ENCODE peak calls at places on chromosomes 7 and 10, in seven cellular contexts. One of them, this sample, is unnamed.
A peak's percentile ranks its signal among the peaks of the same experiment; 100 is the strongest.

GRCh38 chr7:69941077-69941476 is 342.8 kb downstream of the AUTS2 start:
- DNase-seq in HepG2: no peak
- DNase-seq in IMR-90: no peak
- DNase-seq in PC-9: no peak
- DNase-seq in neural progenitor cell: no peak
- DNase-seq in fibroblast of lung: no peak
- DNase-seq in A549: no peak
- DNase-seq in this sample: no peak

GRCh38 chr10:50286517-50286916 is 35.2 kb upstream of the ASAH2 start:
- DNase-seq in HepG2: no peak
- DNase-seq in IMR-90: peak; percentile 16
- DNase-seq in PC-9: no peak
- DNase-seq in neural progenitor cell: no peak
- DNase-seq in fibroblast of lung: peak; percentile 29
- DNase-seq in A549: no peak
- DNase-seq in this sample: no peak

GRCh38 chr7:703049-703448 is 23.4 kb upstream of the DNAAF5 start:
- DNase-seq in HepG2: no peak
- DNase-seq in IMR-90: no peak
- DNase-seq in PC-9: no peak
- DNase-seq in neural progenitor cell: no peak
- DNase-seq in fibroblast of lung: no peak
- DNase-seq in A549: no peak
- DNase-seq in this sample: no peak

GRCh38 chr7:113796557-113796956 is 122.3 kb downstream of the PPP1R3A start:
- DNase-seq in HepG2: no peak
- DNase-seq in IMR-90: peak; percentile 92
- DNase-seq in PC-9: no peak
- DNase-seq in neural progenitor cell: no peak
- DNase-seq in fibroblast of lung: peak; percentile 92
- DNase-seq in A549: no peak
- DNase-seq in this sample: no peak

GRCh38 chr7:151381333-151382078 is 28.3 kb downstream of the WDR86 start:
- DNase-seq in HepG2: no peak
- DNase-seq in IMR-90: no peak
- DNase-seq in PC-9: no peak
- DNase-seq in neural progenitor cell: peak; percentile 73
- DNase-seq in fibroblast of lung: no peak
- DNase-seq in A549: no peak
- DNase-seq in this sample: no peak

GRCh38 chr7:38656976-38657375 is 25.8 kb upstream of the AMPH start:
- DNase-seq in HepG2: no peak
- DNase-seq in IMR-90: no peak
- DNase-seq in PC-9: no peak
- DNase-seq in neural progenitor cell: no peak
- DNase-seq in fibroblast of lung: no peak
- DNase-seq in A549: no peak
- DNase-seq in this sample: no peak

GRCh38 chr10:31134303-31134928 is 102.8 kb upstream of the ZNF438 start:
- DNase-seq in HepG2: peak; percentile 7
- DNase-seq in IMR-90: peak; percentile 92
- DNase-seq in PC-9: peak; percentile 46
- DNase-seq in neural progenitor cell: no peak
- DNase-seq in fibroblast of lung: peak; percentile 92
- DNase-seq in A549: no peak
- DNase-seq in this sample: peak; percentile 39

GRCh38 chr10:27646194-27646593 is 99.4 kb downstream of the MKX start:
- DNase-seq in HepG2: no peak
- DNase-seq in IMR-90: peak; percentile 68
- DNase-seq in PC-9: no peak
- DNase-seq in neural progenitor cell: no peak
- DNase-seq in fibroblast of lung: peak; percentile 65
- DNase-seq in A549: no peak
- DNase-seq in this sample: no peak

GRCh38 chr10:63229192-63229591 is 96.1 kb downstream of the NRBF2 start:
- DNase-seq in HepG2: no peak
- DNase-seq in IMR-90: no peak
- DNase-seq in PC-9: no peak
- DNase-seq in neural progenitor cell: no peak
- DNase-seq in fibroblast of lung: no peak
- DNase-seq in A549: no peak
- DNase-seq in this sample: no peak

GRCh38 chr7:103771294-103771693 is 218.2 kb downstream of the RELN start:
- DNase-seq in HepG2: no peak
- DNase-seq in IMR-90: no peak
- DNase-seq in PC-9: no peak
- DNase-seq in neural progenitor cell: no peak
- DNase-seq in fibroblast of lung: no peak
- DNase-seq in A549: no peak
- DNase-seq in this sample: no peak

GRCh38 chr10:28892818-28893547 is 215.7 kb downstream of the BAMBI start:
- DNase-seq in HepG2: no peak
- DNase-seq in IMR-90: peak; percentile 86
- DNase-seq in PC-9: no peak
- DNase-seq in neural progenitor cell: no peak
- DNase-seq in fibroblast of lung: peak; percentile 78
- DNase-seq in A549: no peak
- DNase-seq in this sample: no peak

GRCh38 chr10:51915031-51915542 is 215.7 kb upstream of the CSTF2T start:
- DNase-seq in HepG2: no peak
- DNase-seq in IMR-90: no peak
- DNase-seq in PC-9: no peak
- DNase-seq in neural progenitor cell: no peak
- DNase-seq in fibroblast of lung: no peak
- DNase-seq in A549: no peak
- DNase-seq in this sample: no peak

GRCh38 chr7:84372155-84372621 is 177.6 kb upstream of the SEMA3A start:
- DNase-seq in HepG2: no peak
- DNase-seq in IMR-90: peak; percentile 98
- DNase-seq in PC-9: no peak
- DNase-seq in neural progenitor cell: peak; percentile 3
- DNase-seq in fibroblast of lung: peak; percentile 99
- DNase-seq in A549: no peak
- DNase-seq in this sample: no peak

GRCh38 chr7:32515890-32516550 is 20.7 kb downstream of the AVL9 start:
- DNase-seq in HepG2: peak; percentile 92
- DNase-seq in IMR-90: peak; percentile 27
- DNase-seq in PC-9: no peak
- DNase-seq in neural progenitor cell: no peak
- DNase-seq in fibroblast of lung: peak; percentile 76
- DNase-seq in A549: no peak
- DNase-seq in this sample: peak; percentile 38

GRCh38 chr10:60394444-60394843 is 4.8 kb upstream of the ANK3 start:
- DNase-seq in HepG2: no peak
- DNase-seq in IMR-90: no peak
- DNase-seq in PC-9: no peak
- DNase-seq in neural progenitor cell: no peak
- DNase-seq in fibroblast of lung: no peak
- DNase-seq in A549: no peak
- DNase-seq in this sample: no peak

GRCh38 chr10:78015546-78015945 is 13.8 kb downstream of the POLR3A start:
- DNase-seq in HepG2: no peak
- DNase-seq in IMR-90: no peak
- DNase-seq in PC-9: no peak
- DNase-seq in neural progenitor cell: no peak
- DNase-seq in fibroblast of lung: no peak
- DNase-seq in A549: no peak
- DNase-seq in this sample: no peak

GRCh38 chr7:45881759-45882464 is 6.4 kb upstream of the IGFBP1 start:
- DNase-seq in HepG2: peak; percentile 98
- DNase-seq in IMR-90: peak; percentile 89
- DNase-seq in PC-9: no peak
- DNase-seq in neural progenitor cell: no peak
- DNase-seq in fibroblast of lung: peak; percentile 60
- DNase-seq in A549: no peak
- DNase-seq in this sample: peak; percentile 56

GRCh38 chr10:110883924-110884323 is 12.2 kb downstream of the PDCD4 start:
- DNase-seq in HepG2: no peak
- DNase-seq in IMR-90: peak; percentile 66
- DNase-seq in PC-9: no peak
- DNase-seq in neural progenitor cell: no peak
- DNase-seq in fibroblast of lung: no peak
- DNase-seq in A549: no peak
- DNase-seq in this sample: no peak

GRCh38 chr7:85074-85945 is 107.1 kb upstream of the FAM20C start:
- DNase-seq in HepG2: no peak
- DNase-seq in IMR-90: peak; percentile 54
- DNase-seq in PC-9: peak; percentile 70
- DNase-seq in neural progenitor cell: peak; percentile 61
- DNase-seq in fibroblast of lung: peak; percentile 90
- DNase-seq in A549: no peak
- DNase-seq in this sample: peak; percentile 50

GRCh38 chr7:45026984-45027773 is 27.2 kb downstream of the CCM2 start:
- DNase-seq in HepG2: peak; percentile 40
- DNase-seq in IMR-90: peak; percentile 64
- DNase-seq in PC-9: no peak
- DNase-seq in neural progenitor cell: no peak
- DNase-seq in fibroblast of lung: peak; percentile 14
- DNase-seq in A549: no peak
- DNase-seq in this sample: no peak

DNA sequence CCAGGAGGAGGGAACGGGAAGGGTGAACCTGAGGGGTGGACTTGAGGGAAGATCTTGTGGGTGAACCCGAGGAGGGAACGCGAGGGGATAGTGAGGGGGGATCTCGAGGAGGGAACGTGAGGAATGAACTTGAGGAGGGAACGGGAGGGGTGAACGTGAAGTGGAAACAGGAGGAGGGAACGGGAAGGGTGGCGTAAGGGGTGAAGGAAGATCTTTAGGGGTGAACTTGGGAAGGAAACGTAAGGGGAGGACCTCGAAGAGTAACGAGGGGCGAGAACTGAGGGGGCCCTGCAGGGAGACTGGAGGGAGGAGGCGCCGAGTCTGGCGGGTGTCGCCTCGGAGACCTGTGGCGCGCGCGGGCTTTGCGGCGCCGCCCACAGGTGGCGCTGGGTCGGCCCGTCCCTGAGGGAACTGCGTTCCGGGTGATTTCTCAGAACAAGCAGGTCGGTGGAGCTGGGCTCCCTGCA is 677 bp downstream of the MYO3A start:
- DNase-seq in HepG2: no peak
- DNase-seq in IMR-90: no peak
- DNase-seq in PC-9: no peak
- DNase-seq in neural progenitor cell: peak; percentile 71
- DNase-seq in fibroblast of lung: peak; percentile 6
- DNase-seq in A549: no peak
- DNase-seq in this sample: peak; percentile 71
- H3K4me3 ChIP-seq in HepG2: no peak overlapping the region
- H3K4me3 ChIP-seq in IMR-90: no peak overlapping the region
- H3K4me3 ChIP-seq in PC-9: no peak overlapping the region
- H3K4me3 ChIP-seq in neural progenitor cell: peak overlapping the region; percentile 56
- H3K4me3 ChIP-seq in fibroblast of lung: no peak overlapping the region
- H3K4me3 ChIP-seq in A549: peak overlapping the region; percentile 44
- H3K4me3 ChIP-seq in this sample: peak overlapping the region; percentile 62

GRCh38 chr10:5497289-5497688 is 2.1 kb downstream of the CALML5 start:
- DNase-seq in HepG2: no peak
- DNase-seq in IMR-90: no peak
- DNase-seq in PC-9: no peak
- DNase-seq in neural progenitor cell: no peak
- DNase-seq in fibroblast of lung: no peak
- DNase-seq in A549: no peak
- DNase-seq in this sample: no peak
- H3K4me1 ChIP-seq in HepG2: peaks cover 75% of the 10 kb centered on the region
- H3K4me1 ChIP-seq in IMR-90: no peaks in the 10 kb centered on the region
- H3K4me1 ChIP-seq in PC-9: peaks cover 82% of the 10 kb centered on the region
- H3K4me1 ChIP-seq in neural progenitor cell: peaks cover 6% of the 10 kb centered on the region
- H3K4me1 ChIP-seq in fibroblast of lung: no peaks in the 10 kb centered on the region
- H3K4me1 ChIP-seq in A549: peaks cover 14% of the 10 kb centered on the region
- H3K4me1 ChIP-seq in this sample: peaks cover 20% of the 10 kb centered on the region

GRCh38 chr10:4075443-4075842 is 290.4 kb upstream of the KLF6 start:
- DNase-seq in HepG2: no peak
- DNase-seq in IMR-90: no peak
- DNase-seq in PC-9: no peak
- DNase-seq in neural progenitor cell: no peak
- DNase-seq in fibroblast of lung: no peak
- DNase-seq in A549: no peak
- DNase-seq in this sample: no peak
- H3K4me2 ChIP-seq in HepG2: no peak overlapping the region
- H3K4me2 ChIP-seq in IMR-90: no peak overlapping the region
- H3K4me2 ChIP-seq in PC-9: no peak overlapping the region
- H3K4me2 ChIP-seq in neural progenitor cell: no peak overlapping the region
- H3K4me2 ChIP-seq in fibroblast of lung: no peak overlapping the region
- H3K4me2 ChIP-seq in A549: no peak overlapping the region
- H3K4me2 ChIP-seq in this sample: no peak overlapping the region

DNA sequence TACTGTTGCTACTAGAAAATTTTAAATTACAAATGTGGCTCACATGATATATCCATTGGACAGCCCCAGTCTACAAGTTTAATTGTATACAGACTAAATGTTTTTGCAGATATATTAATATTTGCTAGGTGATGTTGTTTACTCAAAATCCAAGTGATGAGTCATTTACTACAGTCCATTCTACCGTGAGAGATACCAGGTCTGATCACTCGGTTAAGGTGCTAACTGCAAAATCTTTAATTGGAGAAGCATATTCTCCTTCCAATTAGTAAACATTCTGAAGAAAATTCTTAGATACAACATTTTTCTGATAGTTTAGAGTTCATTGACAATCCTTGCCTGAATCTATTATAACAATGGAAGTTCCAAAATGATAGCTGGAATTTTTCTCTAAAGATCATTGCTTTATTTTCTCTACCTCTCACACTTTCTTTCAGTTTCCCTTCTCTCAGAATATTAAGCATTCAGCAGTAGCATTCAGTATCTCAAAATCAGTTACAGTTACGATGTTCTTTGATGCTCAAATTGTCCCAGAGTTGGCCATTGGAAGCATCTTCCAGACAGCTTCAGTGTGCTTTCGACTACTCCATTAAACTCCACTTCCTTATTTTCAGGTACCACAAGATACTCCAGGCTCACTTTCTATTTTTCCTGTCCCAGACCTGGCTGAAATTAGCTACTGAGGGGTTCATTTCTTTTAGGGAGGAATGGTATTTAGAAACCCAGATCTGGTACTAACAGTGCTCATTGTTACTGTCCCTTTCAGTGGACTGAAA is 2.3 kb downstream of the ABCB1 start:
- DNase-seq in HepG2: no peak
- DNase-seq in IMR-90: no peak
- DNase-seq in PC-9: no peak
- DNase-seq in neural progenitor cell: no peak
- DNase-seq in fibroblast of lung: no peak
- DNase-seq in A549: no peak
- DNase-seq in this sample: no peak
- H3K4me3 ChIP-seq in HepG2: peak overlapping the region; percentile 79
- H3K4me3 ChIP-seq in IMR-90: no peak overlapping the region
- H3K4me3 ChIP-seq in PC-9: no peak overlapping the region
- H3K4me3 ChIP-seq in neural progenitor cell: no peak overlapping the region
- H3K4me3 ChIP-seq in fibroblast of lung: no peak overlapping the region
- H3K4me3 ChIP-seq in A549: no peak overlapping the region
- H3K4me3 ChIP-seq in this sample: no peak overlapping the region

GRCh38 chr7:6226194-6226799 is 46.1 kb downstream of the CYTH3 start:
- DNase-seq in HepG2: no peak
- DNase-seq in IMR-90: peak; percentile 82
- DNase-seq in PC-9: peak; percentile 49
- DNase-seq in neural progenitor cell: no peak
- DNase-seq in fibroblast of lung: peak; percentile 78
- DNase-seq in A549: no peak
- DNase-seq in this sample: no peak
- H3K4me1 ChIP-seq in HepG2: no peaks in the 10 kb centered on the region
- H3K4me1 ChIP-seq in IMR-90: peaks cover 27% of the 10 kb centered on the region
- H3K4me1 ChIP-seq in PC-9: peaks cover 14% of the 10 kb centered on the region
- H3K4me1 ChIP-seq in neural progenitor cell: peaks cover 26% of the 10 kb centered on the region
- H3K4me1 ChIP-seq in fibroblast of lung: peaks cover 20% of the 10 kb centered on the region
- H3K4me1 ChIP-seq in A549: peaks cover 77% of the 10 kb centered on the region
- H3K4me1 ChIP-seq in this sample: peaks cover 27% of the 10 kb centered on the region

This sample was measured in hepatocyte.